ENCODE peak calls at places on chromosomes 6 and 20, in four cellular contexts. C is ascending aorta, X is endodermal cell, D is fibroblast of lung. A is an unnamed sample.

GRCh38 chr6:31252625-31253024 is 19.3 kb downstream of the HLA-C start:
- DNase-seq in C (no peak), D (no peak), X (no peak), A (no peak)

GRCh38 chr6:28896505-28897392 is 27.0 kb downstream of the TRIM27 start:
- DNase-seq in C (peak; percentile 77), X (peak; percentile 81), D (peak; percentile 65), A (no peak)

GRCh38 chr6:15663057-15663638 is 320 bp upstream of the DTNBP1 start:
- DNase-seq in X (no peak), D (peak; percentile 56), C (no peak), A (peak; percentile 9)

GRCh38 chr20:41627611-41628244 is 9.6 kb upstream of the CHD6 start:
- DNase-seq in C (no peak), X (no peak), D (no peak), A (no peak)

GRCh38 chr6:83615025-83615999 is 93.6 kb downstream of the SNAP91 start:
- DNase-seq in X (peak; percentile 58), C (no peak), D (peak; percentile 43), A (no peak)

GRCh38 chr20:47113362-47114118 is 218.9 kb downstream of the EYA2 start:
- DNase-seq in C (no peak), X (no peak), D (peak; percentile 33), A (no peak)

GRCh38 chr6:56193846-56194245 is 53.5 kb downstream of the COL21A1 start:
- DNase-seq in X (no peak), C (no peak), D (peak; percentile 55), A (peak; percentile 10)

GRCh38 chr6:167330745-167331144 is 5.9 kb downstream of the TTLL2 start:
- DNase-seq in X (peak; percentile 43), D (no peak), C (no peak), A (no peak)

GRCh38 chr6:27545271-27546046 is 72.6 kb upstream of the ZNF184 start:
- DNase-seq in C (no peak), X (peak; percentile 96), D (peak; percentile 57), A (no peak)

DNA sequence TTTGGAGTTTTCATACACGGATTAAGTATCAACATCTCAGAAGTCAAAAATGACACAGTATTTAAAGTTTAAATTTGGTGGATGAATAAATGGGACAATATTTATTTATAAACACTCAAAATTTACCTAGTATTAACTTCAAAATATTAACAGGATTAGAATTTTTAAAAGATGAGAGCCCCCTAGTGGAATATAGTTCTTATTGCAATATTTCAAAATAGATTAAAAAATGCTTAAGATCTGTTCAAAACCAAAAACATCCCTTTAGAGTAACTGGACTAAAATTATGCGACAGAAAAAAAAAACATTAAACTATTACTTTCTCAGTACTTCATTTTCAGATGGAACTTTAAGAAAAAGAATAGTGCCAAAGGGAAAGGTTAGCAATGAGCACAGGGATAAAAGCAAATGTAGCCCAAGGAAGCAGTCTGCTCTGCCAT is 56.6 kb downstream of the SNX14 start:
- DNase-seq in C (no peak), X (no peak), D (peak; percentile 50), A (no peak)
- TF ChIP-seq CTCF in C (peak; percentile 17), X (peak; percentile 83), D (peak; percentile 20), A (peak; percentile 36)

GRCh38 chr6:40674170-40674569 is 87.0 kb upstream of the LRFN2 start:
- DNase-seq in D (no peak), X (no peak), C (no peak), A (no peak)

GRCh38 chr6:40671338-40672050 is 84.3 kb upstream of the LRFN2 start:
- DNase-seq in D (no peak), C (no peak), X (no peak), A (no peak)

GRCh38 chr6:40668203-40668602 is 81.0 kb upstream of the LRFN2 start:
- DNase-seq in X (no peak), C (no peak), D (no peak), A (no peak)

DNA sequence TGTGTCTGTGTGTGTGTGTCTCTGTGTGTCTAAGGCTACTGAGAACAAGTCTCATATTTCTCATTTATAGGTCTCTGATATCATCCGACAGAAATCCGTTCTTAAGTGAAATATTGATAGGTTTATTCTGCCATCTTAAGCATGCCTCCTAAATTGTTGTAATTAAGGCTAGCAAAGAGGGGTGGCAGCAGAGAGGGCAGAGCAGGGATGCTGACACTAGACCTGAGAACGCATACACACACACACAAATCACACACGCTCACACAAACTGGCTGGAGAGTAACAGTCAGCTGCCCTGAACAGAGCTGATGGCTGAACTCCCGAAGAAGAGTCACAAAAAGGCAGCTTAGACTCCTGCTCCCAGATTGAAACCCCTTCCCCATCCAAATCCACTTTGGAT is 85.0 kb upstream of the LRFN2 start:
- DNase-seq in D (no peak), X (peak; percentile 52), C (no peak), A (no peak)
- TF ChIP-seq CTCF in D (peak; percentile 1), X (peak; percentile 65), C (no peak), A (peak; percentile 6)

DNA sequence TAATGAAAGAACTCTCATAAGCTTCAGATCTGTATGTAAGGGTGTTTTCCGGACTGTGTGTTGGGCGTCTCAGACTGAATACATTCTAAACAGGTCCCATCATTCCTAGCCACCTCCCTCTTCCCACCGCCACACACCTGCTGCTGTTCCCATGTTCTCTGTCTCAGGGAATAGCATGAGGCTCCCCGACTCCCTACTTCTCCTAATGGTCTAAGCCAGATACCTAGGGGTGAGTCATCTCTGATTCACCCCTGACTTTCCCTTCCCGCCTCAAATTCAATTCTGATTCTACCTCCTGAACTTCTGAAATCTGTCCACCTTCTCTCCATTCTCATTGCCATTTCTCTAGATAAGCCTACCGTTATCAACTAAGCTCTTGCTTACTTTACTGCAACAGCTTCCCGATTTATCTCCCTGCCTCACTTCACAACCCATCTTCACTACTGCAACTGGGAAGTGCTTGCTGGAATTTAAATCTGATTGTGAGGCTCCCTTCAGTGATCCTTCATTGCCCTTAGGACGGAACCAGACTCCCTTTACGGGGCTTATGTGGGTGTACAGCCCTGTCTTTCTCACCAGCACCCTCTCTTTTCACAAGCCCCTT is 1.6 kb downstream of the TMEM14A start:
- DNase-seq in D (no peak), X (peak; percentile 52), C (no peak), A (no peak)
- TF ChIP-seq CTCF in D (no peak), X (no peak), C (no peak), A (no peak)

DNA sequence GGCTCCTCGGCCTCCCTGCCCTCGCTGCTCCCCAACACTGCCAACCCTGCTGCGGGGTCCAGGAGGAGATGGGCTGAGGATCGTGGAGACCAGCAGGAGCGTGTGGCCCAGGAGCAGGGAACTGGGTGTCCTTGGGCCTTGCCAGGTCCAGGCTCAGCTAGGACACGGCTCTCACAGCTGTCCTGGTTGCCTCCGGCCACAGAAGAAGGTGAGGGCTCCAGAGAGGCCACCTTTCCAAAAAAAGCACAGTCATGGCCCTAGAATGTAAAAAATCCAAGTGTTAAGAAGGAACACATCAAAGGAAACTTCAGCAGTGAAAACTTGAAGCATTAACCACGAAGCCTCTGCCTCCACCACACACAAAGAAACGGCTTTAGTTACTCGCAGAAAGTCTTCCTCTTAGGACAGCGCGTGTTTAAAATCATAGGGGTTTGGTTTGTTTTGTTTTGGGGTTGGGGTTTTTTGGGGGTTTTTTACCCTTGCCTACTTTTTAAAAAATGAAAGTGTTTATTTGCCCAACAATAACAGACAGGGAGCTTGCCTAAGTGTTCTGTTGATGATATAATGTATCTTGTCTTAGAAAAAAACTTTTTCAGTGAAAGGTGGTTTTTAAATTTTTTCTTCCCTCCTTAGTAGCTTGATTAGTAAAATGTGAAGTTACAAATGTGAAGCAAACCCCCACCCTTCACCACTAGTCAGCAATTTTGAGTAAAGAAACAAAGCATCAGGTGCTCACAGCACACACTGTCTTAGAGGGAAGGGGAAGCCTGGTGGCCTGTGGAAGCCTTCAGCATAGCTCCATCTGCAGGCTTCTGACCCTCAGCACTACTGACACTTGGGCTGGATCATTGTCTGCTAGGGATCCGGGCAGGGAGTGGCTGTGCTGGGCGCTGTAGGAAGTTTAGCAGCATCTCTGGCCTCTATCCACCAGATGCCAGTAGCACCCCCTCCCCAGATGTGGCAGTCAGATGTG is 60.0 kb downstream of the PTPN1 start:
- DNase-seq in D (peak; percentile 59), C (peak; percentile 64), X (peak; percentile 78), A (no peak)
- TF ChIP-seq CTCF in D (peak; percentile 62), C (no peak), X (peak; percentile 74), A (peak; percentile 61)

DNA sequence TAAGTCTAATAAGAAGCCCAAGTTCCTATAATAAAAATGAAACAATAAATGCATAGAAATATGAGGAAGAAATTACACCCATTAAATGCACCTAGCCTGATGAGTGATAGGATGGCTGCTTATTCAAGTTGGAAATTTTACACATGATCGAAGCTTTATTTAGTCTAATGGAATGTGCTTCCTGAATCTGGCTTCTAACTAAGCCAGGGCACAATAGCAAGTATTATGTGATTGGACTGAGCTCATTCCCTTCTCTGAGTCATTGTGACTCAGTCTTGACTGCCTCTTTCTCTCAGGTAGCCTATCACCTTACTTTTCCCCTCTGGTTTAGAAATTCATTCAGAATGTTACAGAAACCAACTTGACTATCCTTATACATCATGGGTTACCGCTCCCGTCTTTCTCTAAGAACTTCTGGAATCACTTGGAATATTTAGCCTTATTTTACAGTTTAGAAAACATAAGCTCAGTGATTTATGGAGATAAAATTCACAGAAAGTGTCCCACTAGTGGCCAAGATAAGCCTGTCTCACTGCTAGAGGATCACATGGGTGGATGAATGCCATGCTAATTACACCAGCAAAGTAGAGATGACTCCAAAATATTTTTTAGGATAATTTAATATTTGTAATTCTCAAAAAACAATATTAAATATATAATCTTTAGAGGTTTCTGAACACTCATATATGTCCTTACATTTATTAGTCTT is 505.3 kb upstream of the JAG1 start:
- DNase-seq in C (no peak), D (peak; percentile 26), X (no peak), A (no peak)
- TF ChIP-seq CTCF in C (no peak), D (no peak), X (no peak), A (no peak)

GRCh38 chr6:81450180-81450579 is 302.3 kb downstream of the TENT5A start:
- DNase-seq in X (no peak), C (no peak), D (peak; percentile 16), A (peak; percentile 37)
- TF ChIP-seq CTCF in X (no peak), C (no peak), D (no peak), A (no peak)

GRCh38 chr6:143236151-143236788 is 175.6 kb downstream of the AIG1 start:
- DNase-seq in D (no peak), X (peak; percentile 42), C (no peak), A (peak; percentile 37)
- TF ChIP-seq CTCF in D (no peak), X (no peak), C (no peak), A (peak; percentile 25)